ENCODE peak calls at places on chromosomes 16 and 17, in five cellular contexts. Y, C, O, K and N are unnamed samples.

GRCh38 chr17:76145231-76146052 is 4.4 kb upstream of the FOXJ1 start:
- DNase-seq in Y (no peak), O (no peak), C (no peak), K (peak; percentile 36), N (no peak)

GRCh38 chr17:37450090-37450489 is 39.6 kb upstream of the DUSP14 start:
- DNase-seq in K (no peak), C (no peak), Y (no peak), O (peak; percentile 70), N (no peak)

GRCh38 chr16:11530171-11530940 is 56.4 kb downstream of the LITAF start:
- DNase-seq in O (no peak), C (no peak), Y (no peak), K (no peak), N (no peak)

GRCh38 chr16:48946687-48947370 is 334.8 kb downstream of the CBLN1 start:
- DNase-seq in C (no peak), O (no peak), Y (no peak), K (no peak), N (no peak)

GRCh38 chr17:28796062-28796461 is 46.5 kb downstream of the FAM222B start:
- DNase-seq in O (no peak), K (no peak), C (no peak), Y (no peak), N (no peak)

GRCh38 chr17:77356690-77357201 is 216.0 kb downstream of the SEC14L1 start:
- DNase-seq in O (no peak), Y (peak; percentile 67), C (peak; percentile 59), K (no peak), N (no peak)

GRCh38 chr16:1310832-1311200 is 1.4 kb downstream of the UBE2I start:
- DNase-seq in C (no peak), O (no peak), K (no peak), Y (no peak), N (no peak)

GRCh38 chr16:84284168-84284722 is 10.4 kb upstream of the WFDC1 start:
- DNase-seq in O (no peak), C (peak; percentile 28), K (no peak), Y (no peak), N (no peak)

GRCh38 chr16:54270711-54271110 is 15.9 kb downstream of the IRX3 start:
- DNase-seq in O (no peak), Y (no peak), K (no peak), C (no peak), N (no peak)

GRCh38 chr16:12679660-12680272 is 123.9 kb downstream of the CPPED1 start:
- DNase-seq in K (no peak), O (no peak), C (no peak), Y (no peak), N (no peak)

GRCh38 chr16:70789231-70789926 is 11.6 kb downstream of the VAC14 start:
- DNase-seq in K (no peak), O (no peak), Y (no peak), C (peak; percentile 57), N (no peak)

GRCh38 chr16:88378401-88378800 is 4.4 kb upstream of the ZNF469 start:
- DNase-seq in O (no peak), K (no peak), C (no peak), Y (no peak), N (no peak)

GRCh38 chr16:88468289-88469129 is 15.4 kb downstream of the ZFPM1 start:
- DNase-seq in K (no peak), Y (no peak), O (peak; percentile 64), C (peak; percentile 23), N (no peak)

GRCh38 chr17:10614536-10615155 is 42.5 kb downstream of the MYH3 start:
- DNase-seq in Y (no peak), K (no peak), O (no peak), C (peak; percentile 73), N (peak; percentile 7)

GRCh38 chr16:75471723-75472634 is 7.5 kb upstream of the TMEM170A start:
- DNase-seq in Y (no peak), C (peak; percentile 39), O (peak; percentile 54), K (no peak), N (peak; percentile 24)

GRCh38 chr16:66845080-66845410 is 831 bp downstream of the CA7 start:
- DNase-seq in Y (no peak), K (no peak), O (no peak), C (no peak), N (no peak)
- H3K4me3 ChIP-seq in Y (peak overlapping the region; percentile 55), K (peak overlapping the region; percentile 35), O (no peak overlapping the region), C (peak overlapping the region; percentile 63), N (peak overlapping the region; percentile 35)

DNA sequence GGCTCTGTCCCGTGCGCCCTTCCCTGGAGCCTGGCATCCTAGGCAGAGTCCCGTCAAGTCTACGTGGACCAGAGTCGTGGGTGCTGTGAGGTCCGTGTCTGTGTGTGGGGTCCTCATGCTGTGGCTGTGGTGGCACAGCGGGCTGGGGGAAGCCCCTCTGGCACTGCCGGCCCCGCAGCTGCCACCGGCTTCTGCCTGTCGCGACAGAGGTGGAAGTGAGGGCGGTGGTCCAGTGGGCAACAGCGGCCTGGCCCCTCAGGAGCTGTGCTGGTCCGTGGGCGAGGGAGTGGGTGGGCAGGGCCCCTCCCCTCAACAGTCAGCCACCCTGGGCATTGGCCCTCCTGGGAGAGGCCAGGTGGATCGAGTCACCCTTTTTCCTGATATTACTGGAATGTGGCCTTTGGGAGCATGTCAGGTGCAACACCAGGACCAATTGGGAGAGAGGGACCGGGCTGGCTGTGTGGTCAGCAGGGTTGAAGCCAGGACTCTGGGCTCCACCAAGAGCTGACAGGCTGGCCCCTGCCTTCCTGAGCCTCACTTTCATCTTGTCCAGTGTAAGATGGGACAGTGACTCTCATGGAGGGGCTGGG is 11.9 kb downstream of the BAIAP2 start:
- DNase-seq in C (no peak), K (no peak), O (no peak), Y (no peak), N (no peak)
- H3K27ac ChIP-seq in C (peak overlapping the region; percentile 74), K (no peak overlapping the region), O (no peak overlapping the region), Y (no peak overlapping the region), N (no peak overlapping the region)

GRCh38 chr16:30473231-30474061 is 904 bp downstream of the ITGAL start:
- DNase-seq in O (no peak), K (peak; percentile 20), Y (no peak), C (no peak), N (no peak)

GRCh38 chr16:30474062-30474452 is 1.5 kb downstream of the ITGAL start:
- DNase-seq in O (no peak), K (no peak), Y (no peak), C (no peak), N (no peak)

GRCh38 chr16:30476991-30477390 is 4.4 kb downstream of the ITGAL start:
- DNase-seq in Y (no peak), K (no peak), O (no peak), C (no peak), N (no peak)

GRCh38 chr16:30472328-30472942 is at the start of gene ITGAL:
- DNase-seq in K (peak; percentile 72), Y (no peak), O (no peak), C (peak; percentile 31), N (no peak)

DNA sequence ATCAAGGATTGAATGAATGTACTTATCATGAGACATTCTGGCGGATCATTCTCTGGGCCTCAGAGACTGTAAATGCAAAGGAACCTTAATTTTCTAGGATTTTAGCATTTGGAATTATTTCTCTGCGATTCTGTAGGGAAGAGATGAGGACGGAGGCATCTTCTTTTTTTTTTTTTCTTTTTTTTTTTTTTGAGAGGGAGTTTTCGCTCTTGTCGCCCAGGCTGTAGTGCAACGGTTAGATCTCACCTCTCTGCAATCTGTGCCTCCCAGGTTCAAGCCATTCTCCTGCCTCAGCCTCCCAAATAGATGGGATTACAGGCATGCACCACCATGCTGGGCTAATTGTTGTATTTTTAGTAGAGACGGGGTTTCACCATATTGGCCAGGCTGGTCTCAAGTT is 2.1 kb downstream of the ITGAL start:
- DNase-seq in K (no peak), Y (no peak), C (no peak), O (no peak), N (no peak)
- H3K4me3 ChIP-seq in K (peak overlapping the region; percentile 51), Y (no peak overlapping the region), C (no peak overlapping the region), O (no peak overlapping the region), N (no peak overlapping the region)

GRCh38 chr17:47694018-47694817 is at the start of gene TBKBP1:
- DNase-seq in O (no peak), Y (no peak), C (peak; percentile 33), K (peak; percentile 37), N (no peak)

GRCh38 chr17:47692895-47693666 is 880 bp upstream of the TBKBP1 start:
- DNase-seq in K (no peak), Y (no peak), C (peak; percentile 11), O (peak; percentile 44), N (no peak)

GRCh38 chr17:47692137-47692894 is 1.6 kb upstream of the TBKBP1 start:
- DNase-seq in C (peak; percentile 10), K (no peak), O (no peak), Y (no peak), N (no peak)

GRCh38 chr17:47694818-47695663 is 1.1 kb downstream of the TBKBP1 start:
- DNase-seq in C (peak; percentile 65), Y (peak; percentile 86), O (no peak), K (no peak), N (no peak)

DNA sequence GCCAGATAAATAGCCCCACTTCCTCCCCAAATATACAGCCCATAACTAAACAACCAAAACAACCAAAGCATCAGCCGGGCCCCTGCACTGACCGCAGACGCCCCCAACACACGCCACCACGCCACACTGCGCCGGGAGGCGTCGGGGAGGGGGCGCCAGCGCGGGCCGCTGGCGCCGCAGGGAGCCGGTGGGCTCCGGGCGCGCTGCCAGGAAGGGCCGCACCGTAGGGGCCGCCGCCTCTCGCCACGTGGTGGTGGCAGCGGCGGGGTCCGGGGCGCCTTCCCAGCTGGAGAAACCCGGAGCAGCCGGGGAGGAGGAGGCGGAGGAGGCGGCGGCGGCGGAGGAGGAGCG is 319 bp upstream of the TBKBP1 start:
- DNase-seq in C (no peak), K (no peak), Y (no peak), O (no peak), N (no peak)
- H3K27ac ChIP-seq in C (peak overlapping the region; percentile 95), K (no peak overlapping the region), Y (peak overlapping the region; percentile 88), O (no peak overlapping the region), N (no peak overlapping the region)

GRCh38 chr16:2755158-2755557 is 2.7 kb downstream of the SRRM2 start:
- DNase-seq in O (no peak), Y (no peak), C (no peak), K (no peak), N (no peak)
- H3K4me3 ChIP-seq in O (peak overlapping the region; percentile 90), Y (peak overlapping the region; percentile 58), C (peak overlapping the region; percentile 83), K (no peak overlapping the region), N (peak overlapping the region; percentile 91)

GRCh38 chr17:7923290-7923628 is 6.4 kb downstream of the KCNAB3 start:
- DNase-seq in O (no peak), Y (no peak), C (no peak), K (no peak), N (no peak)
- H3K27ac ChIP-seq in O (no peak overlapping the region), Y (peak overlapping the region; percentile 42), C (peak overlapping the region; percentile 58), K (peak overlapping the region; percentile 56), N (no peak overlapping the region)

DNA sequence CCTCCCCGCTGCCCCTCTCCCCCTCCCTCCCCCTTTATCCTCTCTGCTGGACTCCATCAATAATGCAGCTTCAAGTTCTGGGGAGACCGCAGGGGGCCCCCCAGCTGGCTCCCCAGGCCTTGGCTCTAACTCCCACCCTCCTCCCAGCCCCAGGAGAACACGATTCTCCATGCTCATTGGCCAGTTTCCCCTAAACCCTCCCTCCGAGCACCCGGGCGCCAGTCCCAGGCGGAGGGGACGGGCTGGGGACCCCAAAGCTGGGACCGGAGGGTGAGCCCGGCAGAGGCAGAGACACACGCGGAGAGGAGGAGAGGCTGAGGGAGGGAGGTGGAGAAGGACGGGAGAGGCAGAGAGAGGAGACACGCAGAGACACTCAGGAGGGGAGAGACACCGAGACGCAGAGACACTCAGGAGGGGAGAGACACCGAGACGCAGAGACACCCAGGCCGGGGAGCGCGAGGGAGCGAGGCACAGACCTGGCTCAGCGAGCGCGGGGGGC is at the start of gene PPP1R1B:
- DNase-seq in Y (no peak), O (no peak), K (no peak), C (no peak), N (no peak)
- H3K4me3 ChIP-seq in Y (peak within 1 kb of the TSS; percentile 44), O (no peak within 1 kb of the TSS), K (peak within 1 kb of the TSS; percentile 23), C (peak within 1 kb of the TSS; percentile 44), N (peak within 1 kb of the TSS; percentile 29)

GRCh38 chr17:63223212-63223911 is 222.7 kb downstream of the CYB561 start:
- DNase-seq in Y (no peak), O (no peak), K (no peak), C (no peak), N (no peak)
- H3K27ac ChIP-seq in Y (no peak overlapping the region), O (no peak overlapping the region), K (no peak overlapping the region), C (no peak overlapping the region), N (no peak overlapping the region)